ENCODE peak calls at places on chromosomes 7 and 10, in five cellular contexts. One of them, this sample, is unnamed.

GRCh38 chr7:158536871-158537865 is 50.5 kb downstream of the PTPRN2 start:
- DNase-seq in brain microvascular endothelial cell: no peak
- DNase-seq in activated T-cell treated with anti-CD3 and anti-CD28 coated beads, Interleukin-2, amount 50 U/mL, for 72 hours: no peak
- DNase-seq in iris pigment epithelial cell: no peak
- DNase-seq in HL-60: peak
- DNase-seq in this sample: no peak

GRCh38 chr7:92025260-92025659 is 84.6 kb downstream of the AKAP9 start:
- DNase-seq in HL-60: no peak
- DNase-seq in iris pigment epithelial cell: peak
- DNase-seq in activated T-cell treated with anti-CD3 and anti-CD28 coated beads, Interleukin-2, amount 50 U/mL, for 72 hours: no peak
- DNase-seq in brain microvascular endothelial cell: peak
- DNase-seq in this sample: no peak

GRCh38 chr7:2051708-2052656 is 180.8 kb downstream of the MAD1L1 start:
- DNase-seq in activated T-cell treated with anti-CD3 and anti-CD28 coated beads, Interleukin-2, amount 50 U/mL, for 72 hours: no peak
- DNase-seq in iris pigment epithelial cell: no peak
- DNase-seq in brain microvascular endothelial cell: no peak
- DNase-seq in HL-60: no peak
- DNase-seq in this sample: no peak

GRCh38 chr7:157979631-157980340 is 607.8 kb downstream of the PTPRN2 start:
- DNase-seq in brain microvascular endothelial cell: no peak
- DNase-seq in HL-60: no peak
- DNase-seq in iris pigment epithelial cell: no peak
- DNase-seq in activated T-cell treated with anti-CD3 and anti-CD28 coated beads, Interleukin-2, amount 50 U/mL, for 72 hours: no peak
- DNase-seq in this sample: no peak

GRCh38 chr10:18021725-18022480 is 70.2 kb downstream of the SLC39A12 start:
- DNase-seq in brain microvascular endothelial cell: no peak
- DNase-seq in iris pigment epithelial cell: no peak
- DNase-seq in HL-60: no peak
- DNase-seq in activated T-cell treated with anti-CD3 and anti-CD28 coated beads, Interleukin-2, amount 50 U/mL, for 72 hours: no peak
- DNase-seq in this sample: no peak

GRCh38 chr10:74831518-74832120 is 5.2 kb downstream of the KAT6B start:
- DNase-seq in iris pigment epithelial cell: no peak
- DNase-seq in brain microvascular endothelial cell: no peak
- DNase-seq in activated T-cell treated with anti-CD3 and anti-CD28 coated beads, Interleukin-2, amount 50 U/mL, for 72 hours: no peak
- DNase-seq in HL-60: no peak
- DNase-seq in this sample: no peak

GRCh38 chr7:139358541-139359365 is 941 bp upstream of the LUC7L2 start:
- DNase-seq in HL-60: peak
- DNase-seq in activated T-cell treated with anti-CD3 and anti-CD28 coated beads, Interleukin-2, amount 50 U/mL, for 72 hours: peak
- DNase-seq in iris pigment epithelial cell: no peak
- DNase-seq in brain microvascular endothelial cell: no peak
- DNase-seq in this sample: peak

GRCh38 chr7:101233907-101234547 is 3.6 kb downstream of the CLDN15 start:
- DNase-seq in activated T-cell treated with anti-CD3 and anti-CD28 coated beads, Interleukin-2, amount 50 U/mL, for 72 hours: no peak
- DNase-seq in HL-60: no peak
- DNase-seq in iris pigment epithelial cell: no peak
- DNase-seq in brain microvascular endothelial cell: no peak
- DNase-seq in this sample: no peak

GRCh38 chr10:89525556-89525955 is 9.8 kb downstream of the SLC16A12 start:
- DNase-seq in iris pigment epithelial cell: no peak
- DNase-seq in brain microvascular endothelial cell: no peak
- DNase-seq in HL-60: no peak
- DNase-seq in activated T-cell treated with anti-CD3 and anti-CD28 coated beads, Interleukin-2, amount 50 U/mL, for 72 hours: no peak
- DNase-seq in this sample: no peak

GRCh38 chr7:29287366-29287765 is 92.8 kb downstream of the CHN2 start:
- DNase-seq in iris pigment epithelial cell: peak
- DNase-seq in activated T-cell treated with anti-CD3 and anti-CD28 coated beads, Interleukin-2, amount 50 U/mL, for 72 hours: no peak
- DNase-seq in brain microvascular endothelial cell: peak
- DNase-seq in HL-60: no peak
- DNase-seq in this sample: no peak

GRCh38 chr7:92833766-92834605 is 2.4 kb downstream of the CDK6 start:
- DNase-seq in activated T-cell treated with anti-CD3 and anti-CD28 coated beads, Interleukin-2, amount 50 U/mL, for 72 hours: peak
- DNase-seq in HL-60: peak
- DNase-seq in iris pigment epithelial cell: peak
- DNase-seq in brain microvascular endothelial cell: peak
- DNase-seq in this sample: peak

GRCh38 chr7:129271500-129272355 is 46.9 kb downstream of the AHCYL2 start:
- DNase-seq in activated T-cell treated with anti-CD3 and anti-CD28 coated beads, Interleukin-2, amount 50 U/mL, for 72 hours: peak
- DNase-seq in brain microvascular endothelial cell: peak
- DNase-seq in iris pigment epithelial cell: peak
- DNase-seq in HL-60: peak
- DNase-seq in this sample: peak

GRCh38 chr7:65798111-65799075 is 74.5 kb upstream of the VKORC1L1 start:
- DNase-seq in activated T-cell treated with anti-CD3 and anti-CD28 coated beads, Interleukin-2, amount 50 U/mL, for 72 hours: no peak
- DNase-seq in iris pigment epithelial cell: peak
- DNase-seq in brain microvascular endothelial cell: peak
- DNase-seq in HL-60: no peak
- DNase-seq in this sample: peak

GRCh38 chr10:44713307-44713706 is 197.8 kb upstream of the TMEM72 start:
- DNase-seq in iris pigment epithelial cell: no peak
- DNase-seq in HL-60: no peak
- DNase-seq in activated T-cell treated with anti-CD3 and anti-CD28 coated beads, Interleukin-2, amount 50 U/mL, for 72 hours: no peak
- DNase-seq in brain microvascular endothelial cell: no peak
- DNase-seq in this sample: no peak

GRCh38 chr10:72846225-72846624 is 47.3 kb upstream of the OIT3 start:
- DNase-seq in HL-60: no peak
- DNase-seq in brain microvascular endothelial cell: peak
- DNase-seq in iris pigment epithelial cell: peak
- DNase-seq in activated T-cell treated with anti-CD3 and anti-CD28 coated beads, Interleukin-2, amount 50 U/mL, for 72 hours: peak
- DNase-seq in this sample: no peak

GRCh38 chr7:1225462-1226154 is 7.1 kb upstream of the UNCX start:
- DNase-seq in brain microvascular endothelial cell: no peak
- DNase-seq in iris pigment epithelial cell: no peak
- DNase-seq in HL-60: no peak
- DNase-seq in activated T-cell treated with anti-CD3 and anti-CD28 coated beads, Interleukin-2, amount 50 U/mL, for 72 hours: peak
- DNase-seq in this sample: peak

GRCh38 chr7:94286111-94286510 is 108.6 kb upstream of the COL1A2 start:
- DNase-seq in HL-60: no peak
- DNase-seq in brain microvascular endothelial cell: no peak
- DNase-seq in iris pigment epithelial cell: peak
- DNase-seq in activated T-cell treated with anti-CD3 and anti-CD28 coated beads, Interleukin-2, amount 50 U/mL, for 72 hours: no peak
- DNase-seq in this sample: no peak

This sample was measured in activated CD8-positive, alpha-beta T cell treated with anti-CD3 and anti-CD28 coated beads, Interleukin-2, amount 10 ng/mL, durations not matched to agents 7 days and 5 days.